ENCODE peak calls at places on chromosomes 12 and 14, in four cellular contexts. Y is HCT116, F is PC-3, T is GM23338. D is an unnamed sample.
A peak's percentile ranks its signal among the peaks of the same experiment; 100 is the strongest.

GRCh38 chr14:62455446-62455845 is 589.8 kb downstream of the KCNH5 start:
- DNase-seq in Y (no peak), F (no peak), T (no peak), D (no peak)

GRCh38 chr14:59439256-59440015 is 25.7 kb downstream of the GPR135 start:
- DNase-seq in F (no peak), Y (no peak), T (no peak), D (no peak)

GRCh38 chr14:69643430-69644200 is 32.2 kb downstream of the SUSD6 start:
- DNase-seq in F (peak; percentile 99), T (no peak), Y (peak; percentile 75), D (peak; percentile 77)

GRCh38 chr14:27411021-27411420 is 813.2 kb upstream of the NOVA1 start:
- DNase-seq in Y (no peak), F (no peak), T (no peak), D (no peak)

GRCh38 chr12:95546491-95546813 is 4.8 kb downstream of the USP44 start:
- DNase-seq in T (peak; percentile 44), Y (no peak), F (no peak), D (no peak)

GRCh38 chr14:75470238-75470797 is 42.5 kb downstream of the JDP2 start:
- DNase-seq in T (no peak), F (no peak), Y (no peak), D (no peak)

GRCh38 chr12:96044017-96044985 is 8.9 kb upstream of the LTA4H start:
- DNase-seq in F (peak; percentile 78), Y (no peak), T (no peak), D (no peak)

GRCh38 chr12:97306121-97306520 is 156.5 kb upstream of the RMST start:
- DNase-seq in Y (no peak), F (no peak), T (no peak), D (no peak)

GRCh38 chr14:69581316-69581935 is 6.8 kb upstream of the CCDC177 start:
- DNase-seq in F (no peak), Y (no peak), T (no peak), D (no peak)

GRCh38 chr12:123139926-123140674 is 10.8 kb downstream of the PITPNM2 start:
- DNase-seq in Y (no peak), F (peak; percentile 15), T (peak; percentile 11), D (peak; percentile 73)

GRCh38 chr12:19230896-19231295 is 101.4 kb downstream of the PLEKHA5 start:
- DNase-seq in F (no peak), Y (no peak), T (no peak), D (no peak)

GRCh38 chr12:105406497-105406896 is 76.0 kb downstream of the C12orf75 start:
- DNase-seq in T (no peak), Y (no peak), F (no peak), D (no peak)

GRCh38 chr12:2372735-2373134 is 319.9 kb downstream of the CACNA1C start:
- DNase-seq in Y (no peak), F (no peak), T (no peak), D (no peak)

GRCh38 chr14:59630281-59630963 is 53.8 kb upstream of the CCDC175 start:
- DNase-seq in Y (no peak), T (peak; percentile 76), F (no peak), D (peak; percentile 32)

GRCh38 chr12:1800646-1801284 is 19.6 kb upstream of the LRTM2 start:
- DNase-seq in T (peak; percentile 84), Y (no peak), F (peak; percentile 5), D (no peak)

GRCh38 chr12:103881261-103881660 is 40.2 kb upstream of the NT5DC3 start:
- DNase-seq in F (no peak), T (no peak), Y (no peak), D (no peak)

GRCh38 chr14:50407089-50407813 is 10.6 kb upstream of the CDKL1 start:
- DNase-seq in T (no peak), Y (no peak), F (no peak), D (peak; percentile 19)

GRCh38 chr12:113609692-113610469 is 138.2 kb upstream of the LHX5 start:
- DNase-seq in Y (no peak), F (no peak), T (peak; percentile 81), D (no peak)

GRCh38 chr14:87830443-87831096 is 162.4 kb downstream of the GALC start:
- DNase-seq in Y (no peak), F (no peak), T (peak; percentile 24), D (no peak)

GRCh38 chr12:26113194-26113654 is 11.6 kb downstream of the BHLHE41 start:
- DNase-seq in T (peak; percentile 51), Y (no peak), F (peak; percentile 46), D (no peak)

GRCh38 chr14:99561827-99562226 is 42.2 kb downstream of the CCDC85C start:
- DNase-seq in T (no peak), Y (no peak), F (no peak), D (no peak)

GRCh38 chr12:102958073-102958829 is 777 bp downstream of the ASCL1 start:
- DNase-seq in T (peak; percentile 77), F (no peak), Y (no peak), D (peak; percentile 60)

GRCh38 chr14:58072288-58073071 is 79.5 kb downstream of the ARMH4 start:
- DNase-seq in T (peak; percentile 83), Y (peak; percentile 65), F (peak; percentile 95), D (peak; percentile 80)

GRCh38 chr14:72625689-72626088 is 268.2 kb downstream of the DPF3 start:
- DNase-seq in F (no peak), T (no peak), Y (no peak), D (no peak)

GRCh38 chr12:32535260-32535999 is 136.1 kb downstream of the FGD4 start:
- DNase-seq in T (peak; percentile 57), Y (no peak), F (peak; percentile 48), D (peak; percentile 56)

GRCh38 chr14:68576496-68577244 is 216.2 kb downstream of the ZFP36L1 start:
- DNase-seq in T (no peak), F (peak; percentile 30), Y (peak; percentile 84), D (peak; percentile 35)

GRCh38 chr14:22531451-22532344 is 57.3 kb downstream of the DAD1 start:
- DNase-seq in T (no peak), Y (no peak), F (no peak), D (no peak)

GRCh38 chr14:93234798-93235197 is 27.7 kb downstream of the UBR7 start:
- DNase-seq in T (no peak), F (peak; percentile 94), Y (no peak), D (no peak)

GRCh38 chr14:31410048-31410654 is 10.2 kb downstream of the HEATR5A start:
- DNase-seq in Y (no peak), T (no peak), F (no peak), D (no peak)

GRCh38 chr12:25960176-25960575 is 1.7 kb downstream of the RASSF8 start:
- DNase-seq in Y (no peak), F (peak; percentile 76), T (peak; percentile 39), D (peak; percentile 48)

GRCh38 chr12:53538209-53538689 is 31.0 kb upstream of the NPFF start:
- DNase-seq in Y (no peak), T (no peak), F (peak; percentile 72), D (peak; percentile 64)
- TF ChIP-seq EZH2phosphoT487 in Y (no peak), T (no peak), F (no peak), D (no peak)

GRCh38 chr12:39935839-39936238 is 170.0 kb downstream of the SLC2A13 start:
- DNase-seq in Y (no peak), T (no peak), F (no peak), D (no peak)
- H3K4me2 ChIP-seq in Y (no peak overlapping the region), T (no peak overlapping the region), F (no peak overlapping the region), D (no peak overlapping the region)

GRCh38 chr12:130919115-130919514 is 34.6 kb upstream of the ADGRD1 start:
- DNase-seq in T (no peak), F (no peak), Y (no peak), D (no peak)

GRCh38 chr12:130917607-130918006 is 36.1 kb upstream of the ADGRD1 start:
- DNase-seq in Y (no peak), F (peak; percentile 25), T (no peak), D (no peak)

GRCh38 chr12:130920119-130920703 is 33.5 kb upstream of the ADGRD1 start:
- DNase-seq in T (no peak), F (no peak), Y (no peak), D (no peak)

GRCh38 chr12:130911933-130912332 is 40.1 kb downstream of the RAN start:
- DNase-seq in T (no peak), F (no peak), Y (no peak), D (no peak)

DNA sequence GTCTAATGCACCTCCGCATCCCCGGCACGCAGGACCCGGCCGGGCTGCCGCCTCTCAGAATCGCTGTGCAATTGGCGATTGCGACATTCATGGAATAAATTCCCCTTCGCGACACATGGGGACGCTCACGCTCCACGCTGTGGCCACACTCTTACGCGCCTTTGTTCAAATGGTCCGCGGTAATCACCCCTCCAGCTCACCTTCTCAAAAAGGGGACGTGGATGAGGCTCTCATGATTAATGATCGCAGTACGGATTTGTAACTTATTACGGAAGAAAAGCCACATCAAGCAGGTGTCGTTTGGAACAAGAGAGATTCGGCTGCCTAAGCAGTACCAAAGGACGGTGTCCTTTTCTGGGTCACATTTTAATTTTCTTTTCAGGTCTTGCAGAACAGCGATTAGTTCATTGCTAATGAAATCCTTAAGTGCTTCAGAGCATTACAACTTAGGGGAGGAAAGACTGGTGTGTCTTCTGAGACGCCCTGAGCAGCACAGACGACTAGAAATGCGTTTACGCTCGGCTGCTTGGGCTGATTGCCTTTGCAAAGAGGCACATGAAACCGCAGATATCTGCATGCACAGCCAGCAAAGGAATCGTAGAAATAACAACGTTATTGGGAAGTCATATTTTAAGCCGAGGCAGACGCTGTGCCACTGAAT is 37.3 kb upstream of the ADGRD1 start:
- DNase-seq in T (peak; percentile 85), Y (peak; percentile 38), F (peak; percentile 80), D (peak; percentile 81)
- TF ChIP-seq EZH2phosphoT487 in T (no peak), Y (no peak), F (no peak), D (no peak)

GRCh38 chr12:89385965-89386537 is 33.8 kb upstream of the DUSP6 start:
- DNase-seq in T (no peak), F (no peak), Y (no peak), D (peak; percentile 45)

GRCh38 chr12:89384050-89384749 is 31.9 kb upstream of the DUSP6 start:
- DNase-seq in T (peak; percentile 64), Y (no peak), F (peak; percentile 75), D (peak; percentile 56)

GRCh38 chr12:89383235-89384049 is 31.1 kb upstream of the DUSP6 start:
- DNase-seq in F (no peak), Y (no peak), T (no peak), D (no peak)

GRCh38 chr12:89382366-89382765 is 30.1 kb upstream of the DUSP6 start:
- DNase-seq in F (no peak), Y (no peak), T (no peak), D (no peak)

DNA sequence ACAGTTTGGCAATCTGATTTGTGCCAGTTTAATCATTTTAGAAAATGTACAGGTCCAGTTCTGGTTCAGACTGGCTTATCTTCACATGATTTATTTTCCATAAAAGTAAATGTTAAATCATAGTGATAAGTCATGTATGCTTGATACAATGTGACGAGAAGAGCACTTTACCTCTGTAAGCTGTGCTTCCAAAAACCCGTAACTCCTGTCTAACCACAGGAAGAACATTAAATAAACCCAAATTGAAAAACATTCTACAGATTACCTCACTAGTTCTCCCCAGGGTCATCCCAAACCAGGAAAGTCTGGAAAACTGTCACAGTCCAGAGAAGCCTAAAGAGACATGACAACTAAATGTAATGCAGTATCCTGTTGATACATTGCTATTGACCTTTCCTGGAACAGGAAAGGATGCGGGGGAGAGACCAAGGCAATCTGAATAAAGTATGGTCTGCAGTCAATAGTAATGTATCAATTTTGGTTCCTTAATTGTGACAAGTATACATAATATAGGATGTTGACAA is 32.5 kb upstream of the DUSP6 start:
- DNase-seq in T (no peak), Y (no peak), F (peak; percentile 15), D (no peak)
- H3K4me2 ChIP-seq in T (peak overlapping the region; percentile 2), Y (no peak overlapping the region), F (peak overlapping the region; percentile 47), D (peak overlapping the region; percentile 39)